ENCODE peak calls at places on chromosomes 12 and 14, in eight cellular contexts. E is astrocyte, M is HepG2, X is IMR-90, H is HCT116, V is fibroblast of lung, Y is DND-41, L is GM23248. R is an unnamed sample.

GRCh38 chr12:47862157-47862556 is 42.5 kb upstream of the HDAC7 start:
- DNase-seq in E (no peak), M (no peak), X (no peak), H (no peak), V (no peak), Y (no peak), L (no peak), R (no peak)

GRCh38 chr14:64232095-64232830 is 61.9 kb downstream of the ESR2 start:
- DNase-seq in E (peak; percentile 93), M (no peak), X (peak; percentile 96), H (no peak), V (peak; percentile 92), Y (no peak), L (peak; percentile 75), R (no peak)

GRCh38 chr14:99971087-99971928 is 93.9 kb upstream of the EVL start:
- DNase-seq in E (peak; percentile 74), M (peak; percentile 78), X (peak; percentile 80), H (peak; percentile 21), V (peak; percentile 85), Y (peak; percentile 91), L (peak; percentile 95), R (peak; percentile 71)

GRCh38 chr12:3838065-3838464 is 35.1 kb downstream of the PARP11 start:
- DNase-seq in E (no peak), M (no peak), X (no peak), H (no peak), V (no peak), Y (no peak), L (no peak), R (no peak)

GRCh38 chr14:60594077-60594476 is 55.2 kb downstream of the SIX1 start:
- DNase-seq in E (no peak), M (no peak), X (no peak), H (no peak), V (no peak), Y (no peak), L (no peak), R (no peak)

GRCh38 chr14:35254736-35255135 is 37.4 kb upstream of the PSMA6 start:
- DNase-seq in E (no peak), M (no peak), X (no peak), H (no peak), V (no peak), Y (no peak), L (no peak), R (no peak)

GRCh38 chr12:130097342-130097741 is 64.9 kb upstream of the FZD10 start:
- DNase-seq in E (no peak), M (no peak), X (no peak), H (no peak), V (no peak), Y (no peak), L (no peak), R (no peak)

GRCh38 chr12:96255077-96255476 is 60.9 kb downstream of the ELK3 start:
- DNase-seq in E (peak; percentile 43), M (no peak), X (peak; percentile 57), H (no peak), V (peak; percentile 57), Y (no peak), L (peak; percentile 85), R (no peak)

GRCh38 chr12:29053567-29053966 is 95.5 kb upstream of the FAR2 start:
- DNase-seq in E (no peak), M (no peak), X (no peak), H (no peak), V (no peak), Y (no peak), L (no peak), R (peak; percentile 21)

GRCh38 chr12:123845881-123846280 is 83.8 kb downstream of the DNAH10 start:
- DNase-seq in E (no peak), M (no peak), X (no peak), H (no peak), V (no peak), Y (no peak), L (no peak), R (no peak)

GRCh38 chr14:32809255-32809654 is 129.4 kb upstream of the NPAS3 start:
- DNase-seq in E (no peak), M (no peak), X (no peak), H (no peak), V (no peak), Y (no peak), L (no peak), R (no peak)

GRCh38 chr14:75928587-75929230 is 53.1 kb downstream of the TGFB3 start:
- DNase-seq in E (no peak), M (no peak), X (peak; percentile 8), H (no peak), V (no peak), Y (no peak), L (no peak), R (no peak)

GRCh38 chr12:76450690-76451089 is 102.5 kb upstream of the BBS10 start:
- DNase-seq in E (peak; percentile 92), M (no peak), X (peak; percentile 46), H (peak; percentile 74), V (peak; percentile 95), Y (no peak), L (peak; percentile 97), R (no peak)

GRCh38 chr12:57746025-57746424 is 1.2 kb downstream of the TSPAN31 start:
- DNase-seq in E (no peak), M (no peak), X (no peak), H (no peak), V (no peak), Y (no peak), L (no peak), R (no peak)

GRCh38 chr12:108570743-108571603 is 8.6 kb downstream of the ISCU start:
- DNase-seq in E (no peak), M (peak; percentile 12), X (peak; percentile 67), H (peak; percentile 28), V (no peak), Y (peak; percentile 23), L (peak; percentile 77), R (peak; percentile 76)

DNA sequence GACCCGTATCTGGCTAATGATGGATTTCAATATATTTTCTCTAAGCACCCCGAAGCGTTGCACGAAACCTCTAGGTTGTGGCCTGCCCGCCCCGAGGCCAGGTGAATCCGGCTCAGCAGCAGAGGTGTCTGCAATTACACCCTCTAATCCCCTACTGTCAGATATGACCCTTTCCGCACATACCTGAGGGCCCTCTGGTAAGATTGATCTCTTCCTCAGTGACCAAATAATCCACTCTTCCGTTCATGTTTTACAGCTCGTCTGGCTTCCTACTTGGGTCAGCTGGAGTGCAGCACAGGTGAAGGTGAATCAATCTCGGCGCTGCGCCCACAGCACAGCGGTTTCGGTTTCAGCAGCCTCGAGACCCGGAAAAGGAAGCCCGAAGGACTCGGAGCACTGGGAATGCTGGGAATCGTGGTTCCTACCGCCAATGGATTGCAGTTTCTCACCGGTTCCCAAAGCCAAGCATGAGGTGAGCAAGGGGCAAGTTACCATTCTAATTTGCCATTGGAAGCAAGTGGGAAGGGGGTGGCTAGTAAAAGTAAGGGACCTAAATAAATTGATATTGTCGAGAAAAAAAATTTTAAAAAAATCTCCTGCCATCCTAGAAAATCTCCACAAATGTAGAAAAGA is at the start of gene SYNJ2BP:
- DNase-seq in E (peak; percentile 63), M (peak; percentile 76), X (peak; percentile 70), H (peak; percentile 69), V (peak; percentile 72), Y (peak; percentile 79), L (peak; percentile 86), R (peak; percentile 49)
- H3K4me2 ChIP-seq in E (peak within 1 kb of the TSS; percentile 92), M (peak within 1 kb of the TSS; percentile 81), X (peak within 1 kb of the TSS; percentile 88), H (peak within 1 kb of the TSS; percentile 75), V (peak within 1 kb of the TSS; percentile 44), Y (peak within 1 kb of the TSS; percentile 91), L (peak within 1 kb of the TSS; percentile 95), R (peak within 1 kb of the TSS; percentile 66)

DNA sequence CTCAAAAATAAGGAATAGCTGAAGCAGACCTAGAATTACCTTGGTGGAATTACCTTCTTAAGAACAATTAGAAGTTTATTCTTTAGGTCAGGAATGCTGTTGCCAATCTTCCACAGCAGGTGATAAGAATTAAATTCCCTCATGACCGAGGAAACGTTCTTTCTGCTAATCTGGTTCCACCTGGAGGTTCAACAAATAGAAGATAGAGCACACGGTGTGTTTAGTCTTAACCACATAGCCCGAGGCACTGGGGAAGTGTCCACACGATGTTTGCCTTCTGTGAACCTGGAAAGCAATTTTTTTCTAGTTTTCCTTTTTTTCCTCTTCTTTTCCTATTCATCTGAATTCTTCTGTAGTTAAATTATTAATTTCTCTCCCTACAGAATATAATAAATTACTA is 906.9 kb downstream of the NRXN3 start:
- DNase-seq in E (no peak), M (no peak), X (no peak), H (no peak), V (no peak), Y (no peak), L (no peak), R (no peak)
- H3K4me2 ChIP-seq in E (no peak overlapping the region), M (no peak overlapping the region), X (no peak overlapping the region), H (no peak overlapping the region), V (no peak overlapping the region), Y (no peak overlapping the region), L (no peak overlapping the region), R (no peak overlapping the region)

GRCh38 chr14:74616996-74617700 is 5.1 kb upstream of the LTBP2 start:
- DNase-seq in E (peak; percentile 58), M (no peak), X (no peak), H (no peak), V (peak; percentile 72), Y (no peak), L (peak; percentile 61), R (no peak)

GRCh38 chr14:74620497-74620921 is 8.5 kb upstream of the LTBP2 start:
- DNase-seq in E (peak; percentile 100), M (peak; percentile 72), X (peak; percentile 95), H (peak; percentile 90), V (peak; percentile 100), Y (no peak), L (peak; percentile 98), R (no peak)

GRCh38 chr14:74616507-74616906 is 4.5 kb upstream of the LTBP2 start:
- DNase-seq in E (peak; percentile 89), M (no peak), X (peak; percentile 91), H (peak; percentile 73), V (peak; percentile 93), Y (no peak), L (peak; percentile 96), R (no peak)

GRCh38 chr14:74619672-74620131 is 7.7 kb upstream of the LTBP2 start:
- DNase-seq in E (peak; percentile 99), M (peak; percentile 63), X (peak; percentile 98), H (no peak), V (peak; percentile 99), Y (no peak), L (peak; percentile 99), R (no peak)

GRCh38 chr14:74618078-74618952 is 6.3 kb upstream of the LTBP2 start:
- DNase-seq in E (peak; percentile 67), M (peak; percentile 90), X (peak; percentile 74), H (peak; percentile 88), V (peak; percentile 77), Y (peak; percentile 67), L (peak; percentile 85), R (no peak)
- H3K4me2 ChIP-seq in E (peak overlapping the region; percentile 78), M (peak overlapping the region; percentile 90), X (peak overlapping the region; percentile 11), H (peak overlapping the region; percentile 78), V (peak overlapping the region; percentile 49), Y (no peak overlapping the region), L (peak overlapping the region; percentile 84), R (no peak overlapping the region)

DNA sequence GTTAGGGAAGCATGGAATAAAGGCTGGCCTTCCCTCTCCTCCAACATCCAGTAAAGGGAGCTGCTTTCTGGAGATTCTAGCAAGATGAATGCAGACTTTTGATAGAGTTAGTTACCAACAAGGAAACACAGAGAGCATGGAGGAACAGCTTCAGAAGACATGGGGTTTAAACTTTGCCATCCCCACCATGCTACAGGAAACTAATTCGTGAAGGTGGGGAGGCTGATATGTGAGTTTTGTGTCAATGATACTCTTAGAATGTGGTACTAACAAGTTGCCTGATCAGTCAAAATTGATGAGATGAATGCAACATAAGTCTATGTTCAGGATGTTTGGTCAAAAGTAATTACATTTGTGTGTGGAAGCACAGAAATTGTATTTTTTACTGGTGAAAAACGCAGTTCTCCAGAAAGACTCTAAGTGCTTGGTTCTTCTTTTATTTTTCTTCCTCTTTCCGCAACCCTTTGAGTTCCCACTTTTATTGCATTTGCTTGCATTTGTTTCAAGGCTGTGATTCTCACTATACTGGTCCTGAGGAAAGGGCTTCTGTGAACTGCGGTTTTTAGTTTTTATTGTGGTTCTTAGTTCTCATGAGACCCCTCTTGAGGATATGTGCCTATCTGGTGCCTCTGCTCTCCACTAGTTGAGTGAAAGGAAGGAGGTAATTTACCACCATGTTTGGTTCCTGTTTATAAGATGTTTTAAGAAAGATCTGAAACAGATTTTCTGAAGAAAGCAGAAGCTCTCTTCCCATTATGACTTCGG is at the start of gene CLEC4A:
- DNase-seq in E (no peak), M (no peak), X (no peak), H (no peak), V (no peak), Y (no peak), L (no peak), R (no peak)
- H3K4me2 ChIP-seq in E (no peak within 1 kb of the TSS), M (no peak within 1 kb of the TSS), X (no peak within 1 kb of the TSS), H (no peak within 1 kb of the TSS), V (no peak within 1 kb of the TSS), Y (no peak within 1 kb of the TSS), L (no peak within 1 kb of the TSS), R (no peak within 1 kb of the TSS)